ENCODE peak calls at places on chromosomes 5 and 9, in six cellular contexts. One of them, this sample, is unnamed.

GRCh38 chr9:91836515-91836914 is 113.5 kb downstream of the ROR2 start:
- DNase-seq in HCT116: no peak
- DNase-seq in HepG2: no peak
- DNase-seq in H1: no peak
- DNase-seq in A549: no peak
- DNase-seq in GM12878: no peak
- DNase-seq in this sample: no peak

GRCh38 chr9:34518896-34519295 is 3.9 kb downstream of the ENHO start:
- DNase-seq in HCT116: no peak
- DNase-seq in HepG2: no peak
- DNase-seq in H1: no peak
- DNase-seq in A549: no peak
- DNase-seq in GM12878: no peak
- DNase-seq in this sample: no peak

GRCh38 chr9:126440938-126441337 is 114.3 kb downstream of the MVB12B start:
- DNase-seq in HCT116: no peak
- DNase-seq in HepG2: no peak
- DNase-seq in H1: no peak
- DNase-seq in A549: no peak
- DNase-seq in GM12878: no peak
- DNase-seq in this sample: no peak

GRCh38 chr9:135001526-135001925 is 83.8 kb upstream of the FCN1 start:
- DNase-seq in HCT116: no peak
- DNase-seq in HepG2: no peak
- DNase-seq in H1: no peak
- DNase-seq in A549: no peak
- DNase-seq in GM12878: no peak
- DNase-seq in this sample: no peak

GRCh38 chr5:142225141-142225540 is 99.7 kb downstream of the SPRY4 start:
- DNase-seq in HCT116: no peak
- DNase-seq in HepG2: no peak
- DNase-seq in H1: no peak
- DNase-seq in A549: no peak
- DNase-seq in GM12878: no peak
- DNase-seq in this sample: no peak

GRCh38 chr5:127999909-128000308 is 83.7 kb upstream of the SLC12A2 start:
- DNase-seq in HCT116: no peak
- DNase-seq in HepG2: no peak
- DNase-seq in H1: no peak
- DNase-seq in A549: no peak
- DNase-seq in GM12878: no peak
- DNase-seq in this sample: no peak

GRCh38 chr5:143721960-143722359 is 90.0 kb upstream of the HMHB1 start:
- DNase-seq in HCT116: no peak
- DNase-seq in HepG2: no peak
- DNase-seq in H1: no peak
- DNase-seq in A549: no peak
- DNase-seq in GM12878: no peak
- DNase-seq in this sample: no peak

GRCh38 chr5:142783601-142784291 is 13.6 kb downstream of the ARHGAP26 start:
- DNase-seq in HCT116: no peak
- DNase-seq in HepG2: no peak
- DNase-seq in H1: no peak
- DNase-seq in A549: no peak
- DNase-seq in GM12878: peak; percentile 52
- DNase-seq in this sample: no peak

GRCh38 chr9:137610944-137611343 is 5.5 kb downstream of the ARRDC1 start:
- DNase-seq in HCT116: no peak
- DNase-seq in HepG2: no peak
- DNase-seq in H1: no peak
- DNase-seq in A549: no peak
- DNase-seq in GM12878: no peak
- DNase-seq in this sample: no peak

GRCh38 chr9:131807131-131807990 is 67.5 kb upstream of the RAPGEF1 start:
- DNase-seq in HCT116: no peak
- DNase-seq in HepG2: no peak
- DNase-seq in H1: peak; percentile 41
- DNase-seq in A549: no peak
- DNase-seq in GM12878: no peak
- DNase-seq in this sample: no peak

GRCh38 chr9:12640021-12640587 is 53.1 kb upstream of the TYRP1 start:
- DNase-seq in HCT116: peak; percentile 26
- DNase-seq in HepG2: peak; percentile 27
- DNase-seq in H1: no peak
- DNase-seq in A549: peak; percentile 4
- DNase-seq in GM12878: no peak
- DNase-seq in this sample: peak; percentile 64

GRCh38 chr9:131490514-131490913 is 12.2 kb upstream of the POMT1 start:
- DNase-seq in HCT116: no peak
- DNase-seq in HepG2: no peak
- DNase-seq in H1: no peak
- DNase-seq in A549: no peak
- DNase-seq in GM12878: no peak
- DNase-seq in this sample: no peak

GRCh38 chr5:60295423-60295822 is 401.9 kb upstream of the PDE4D start:
- DNase-seq in HCT116: peak; percentile 7
- DNase-seq in HepG2: peak; percentile 31
- DNase-seq in H1: no peak
- DNase-seq in A549: no peak
- DNase-seq in GM12878: peak; percentile 25
- DNase-seq in this sample: peak; percentile 16

GRCh38 chr9:121055642-121056143 is 5.6 kb upstream of the C5 start:
- DNase-seq in HCT116: no peak
- DNase-seq in HepG2: peak; percentile 83
- DNase-seq in H1: no peak
- DNase-seq in A549: peak; percentile 44
- DNase-seq in GM12878: no peak
- DNase-seq in this sample: no peak

GRCh38 chr5:38207343-38207742 is 51.0 kb upstream of the EGFLAM start:
- DNase-seq in HCT116: peak; percentile 31
- DNase-seq in HepG2: peak; percentile 16
- DNase-seq in H1: no peak
- DNase-seq in A549: no peak
- DNase-seq in GM12878: no peak
- DNase-seq in this sample: no peak

GRCh38 chr5:4511996-4512656 is 628.0 kb upstream of the ADAMTS16 start:
- DNase-seq in HCT116: no peak
- DNase-seq in HepG2: peak; percentile 9
- DNase-seq in H1: peak; percentile 33
- DNase-seq in A549: peak; percentile 12
- DNase-seq in GM12878: no peak
- DNase-seq in this sample: no peak

DNA sequence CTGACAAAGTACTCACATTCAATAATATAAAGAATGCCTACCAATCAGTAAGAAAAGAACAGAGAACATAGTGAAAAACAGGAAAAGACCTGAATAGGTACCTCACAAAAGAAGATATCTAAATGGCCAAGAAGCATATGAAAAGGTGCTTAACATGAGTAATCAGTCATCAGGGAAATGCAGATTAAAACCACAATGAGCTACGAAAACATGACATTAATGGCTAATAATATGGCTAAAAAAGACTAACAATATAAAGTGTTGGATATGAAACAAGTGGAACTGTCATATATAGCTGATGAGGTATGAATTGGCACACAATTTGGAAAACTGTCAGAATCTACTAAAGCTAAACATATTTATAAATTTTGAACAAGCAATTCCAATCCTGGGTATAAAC is 18.9 kb downstream of the DENND1A start:
- DNase-seq in HCT116: no peak
- DNase-seq in HepG2: no peak
- DNase-seq in H1: no peak
- DNase-seq in A549: no peak
- DNase-seq in GM12878: no peak
- DNase-seq in this sample: no peak
- H3K9me3 ChIP-seq in HCT116: no peaks in the 10 kb centered on the region
- H3K9me3 ChIP-seq in HepG2: no peaks in the 10 kb centered on the region
- H3K9me3 ChIP-seq in H1: no peaks in the 10 kb centered on the region
- H3K9me3 ChIP-seq in A549: no peaks in the 10 kb centered on the region
- H3K9me3 ChIP-seq in GM12878: peaks cover 1% of the 10 kb centered on the region
- H3K9me3 ChIP-seq in this sample: no peaks in the 10 kb centered on the region

GRCh38 chr5:20524956-20525529 is 537.0 kb upstream of the CDH18 start:
- DNase-seq in HCT116: no peak
- DNase-seq in HepG2: no peak
- DNase-seq in H1: no peak
- DNase-seq in A549: no peak
- DNase-seq in GM12878: no peak
- DNase-seq in this sample: no peak

GRCh38 chr5:20528471-20528870 is 540.5 kb upstream of the CDH18 start:
- DNase-seq in HCT116: no peak
- DNase-seq in HepG2: no peak
- DNase-seq in H1: no peak
- DNase-seq in A549: no peak
- DNase-seq in GM12878: no peak
- DNase-seq in this sample: no peak

GRCh38 chr5:20523099-20523498 is 535.1 kb upstream of the CDH18 start:
- DNase-seq in HCT116: no peak
- DNase-seq in HepG2: no peak
- DNase-seq in H1: no peak
- DNase-seq in A549: no peak
- DNase-seq in GM12878: no peak
- DNase-seq in this sample: no peak
- TF ChIP-seq MAX in HCT116: no peak
- TF ChIP-seq MAX in HepG2: no peak
- TF ChIP-seq MAX in H1: no peak
- TF ChIP-seq MAX in A549: no peak
- TF ChIP-seq MAX in GM12878: no peak
- TF ChIP-seq MAX in this sample: no peak

GRCh38 chr5:170697031-170697430 is 86.5 kb upstream of the GABRP start:
- DNase-seq in HCT116: no peak
- DNase-seq in HepG2: no peak
- DNase-seq in H1: no peak
- DNase-seq in A549: no peak
- DNase-seq in GM12878: no peak
- DNase-seq in this sample: no peak
- H3K9me3 ChIP-seq in HCT116: no peaks in the 10 kb centered on the region
- H3K9me3 ChIP-seq in HepG2: no peaks in the 10 kb centered on the region
- H3K9me3 ChIP-seq in H1: no peaks in the 10 kb centered on the region
- H3K9me3 ChIP-seq in A549: no peaks in the 10 kb centered on the region
- H3K9me3 ChIP-seq in GM12878: no peaks in the 10 kb centered on the region
- H3K9me3 ChIP-seq in this sample: no peaks in the 10 kb centered on the region

DNA sequence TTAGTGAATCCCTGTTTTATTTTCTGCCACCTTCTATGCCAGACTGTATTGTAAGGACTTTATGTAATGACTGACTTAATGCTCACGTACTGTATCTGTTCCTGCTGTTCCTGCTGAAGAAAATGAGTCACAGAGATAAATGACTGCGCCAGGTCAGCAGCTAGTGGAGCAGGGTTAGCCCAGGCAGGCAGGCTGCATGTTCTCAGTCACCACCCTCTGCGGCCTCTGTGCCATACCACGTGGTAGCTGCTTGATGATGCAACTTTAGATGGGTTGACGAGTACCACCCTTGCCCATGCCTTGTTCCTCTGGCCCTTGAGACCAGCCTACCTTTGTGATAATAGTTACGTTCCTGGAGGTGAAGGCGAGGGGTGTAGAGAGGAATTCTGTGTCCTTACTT is 161.9 kb downstream of the TRIO start:
- DNase-seq in HCT116: no peak
- DNase-seq in HepG2: no peak
- DNase-seq in H1: no peak
- DNase-seq in A549: no peak
- DNase-seq in GM12878: no peak
- DNase-seq in this sample: peak; percentile 33
- TF ChIP-seq MAX in HCT116: peak; percentile 49
- TF ChIP-seq MAX in HepG2: no peak
- TF ChIP-seq MAX in H1: no peak
- TF ChIP-seq MAX in A549: no peak
- TF ChIP-seq MAX in GM12878: no peak
- TF ChIP-seq MAX in this sample: no peak

DNA sequence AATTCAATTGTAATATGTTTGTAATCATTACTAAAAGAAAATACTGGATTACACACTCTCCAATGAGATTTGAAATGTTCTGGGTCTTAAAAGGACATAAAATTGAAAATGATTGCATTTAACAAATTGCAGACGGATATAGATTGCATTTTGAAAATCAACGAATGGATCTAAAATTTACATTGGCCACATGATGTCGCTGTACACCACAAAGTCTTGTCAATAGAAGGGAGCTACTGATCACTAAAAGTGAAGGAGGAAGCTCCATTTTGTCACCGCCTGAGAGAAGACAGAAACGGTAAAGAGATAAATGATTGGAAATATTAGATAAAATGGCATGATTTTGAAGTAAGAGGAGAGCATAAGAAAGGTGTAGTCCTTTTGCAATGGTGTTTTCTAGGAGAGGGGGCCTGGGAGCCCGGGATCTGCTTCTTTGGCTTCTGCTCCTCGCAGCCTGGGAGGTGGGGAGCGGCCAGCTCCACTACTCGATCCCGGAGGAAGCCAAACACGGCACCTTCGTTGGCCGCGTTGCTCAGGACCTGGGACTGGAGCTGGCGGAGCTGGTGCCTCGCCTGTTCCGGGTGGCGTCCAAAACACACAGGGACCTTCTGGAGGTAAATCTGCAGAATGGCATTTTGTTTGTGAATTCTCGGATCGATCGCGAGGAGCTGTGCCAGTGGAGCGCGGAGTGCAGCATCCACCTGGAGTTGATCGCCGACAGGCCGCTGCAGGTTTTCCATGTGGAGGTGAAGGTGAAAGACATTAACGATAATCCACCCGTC is at the start of gene PCDHA1:
- DNase-seq in HCT116: no peak
- DNase-seq in HepG2: no peak
- DNase-seq in H1: no peak
- DNase-seq in A549: peak; percentile 29
- DNase-seq in GM12878: no peak
- DNase-seq in this sample: no peak
- H3K9me3 ChIP-seq in HCT116: no peaks in the 10 kb centered on the region
- H3K9me3 ChIP-seq in HepG2: peaks cover 56% of the 10 kb centered on the region
- H3K9me3 ChIP-seq in H1: peaks cover 36% of the 10 kb centered on the region
- H3K9me3 ChIP-seq in A549: peaks cover 48% of the 10 kb centered on the region
- H3K9me3 ChIP-seq in GM12878: peaks cover 6% of the 10 kb centered on the region
- H3K9me3 ChIP-seq in this sample: peaks cover 4% of the 10 kb centered on the region

This sample was measured in endothelial cell of umbilical vein.